ENCODE peak calls at places on chromosomes 16 and 17, in six cellular contexts. One of them, this sample, is unnamed.

GRCh38 chr17:80364091-80364691 is 50.8 kb upstream of the ENDOV start:
- DNase-seq in nephron progenitor cell: peak
- DNase-seq in AG04450: no peak
- DNase-seq in MCF 10A: peak
- DNase-seq in CD8-positive, alpha-beta T cell: no peak
- DNase-seq in fibroblast of lung: no peak
- DNase-seq in this sample: no peak

GRCh38 chr17:56602292-56603130 is 9.0 kb downstream of the NOG start:
- DNase-seq in AG04450: no peak
- DNase-seq in nephron progenitor cell: no peak
- DNase-seq in fibroblast of lung: no peak
- DNase-seq in CD8-positive, alpha-beta T cell: peak
- DNase-seq in MCF 10A: no peak
- DNase-seq in this sample: no peak

GRCh38 chr17:33651631-33652030 is 358.5 kb upstream of the ASIC2 start:
- DNase-seq in MCF 10A: no peak
- DNase-seq in CD8-positive, alpha-beta T cell: no peak
- DNase-seq in AG04450: no peak
- DNase-seq in nephron progenitor cell: no peak
- DNase-seq in fibroblast of lung: peak
- DNase-seq in this sample: no peak

GRCh38 chr17:11948791-11949190 is 48.5 kb downstream of the ZNF18 start:
- DNase-seq in fibroblast of lung: peak
- DNase-seq in CD8-positive, alpha-beta T cell: no peak
- DNase-seq in MCF 10A: peak
- DNase-seq in nephron progenitor cell: no peak
- DNase-seq in AG04450: peak
- DNase-seq in this sample: no peak

GRCh38 chr17:43003542-43004172 is 2.9 kb upstream of the IFI35 start:
- DNase-seq in CD8-positive, alpha-beta T cell: no peak
- DNase-seq in fibroblast of lung: peak
- DNase-seq in MCF 10A: peak
- DNase-seq in AG04450: no peak
- DNase-seq in nephron progenitor cell: no peak
- DNase-seq in this sample: no peak

GRCh38 chr16:86396918-86397317 is 113.4 kb upstream of the FOXF1 start:
- DNase-seq in CD8-positive, alpha-beta T cell: no peak
- DNase-seq in MCF 10A: peak
- DNase-seq in nephron progenitor cell: peak
- DNase-seq in AG04450: peak
- DNase-seq in fibroblast of lung: peak
- DNase-seq in this sample: no peak

GRCh38 chr17:7570351-7570750 is 8.6 kb downstream of the SENP3 start:
- DNase-seq in MCF 10A: no peak
- DNase-seq in nephron progenitor cell: no peak
- DNase-seq in CD8-positive, alpha-beta T cell: no peak
- DNase-seq in AG04450: no peak
- DNase-seq in fibroblast of lung: no peak
- DNase-seq in this sample: no peak

GRCh38 chr17:57671546-57672204 is 73.4 kb downstream of the CCDC182 start:
- DNase-seq in fibroblast of lung: peak
- DNase-seq in AG04450: peak
- DNase-seq in CD8-positive, alpha-beta T cell: peak
- DNase-seq in MCF 10A: peak
- DNase-seq in nephron progenitor cell: peak
- DNase-seq in this sample: peak

GRCh38 chr16:49281843-49282642 is 405 bp upstream of the CBLN1 start:
- DNase-seq in AG04450: no peak
- DNase-seq in MCF 10A: no peak
- DNase-seq in CD8-positive, alpha-beta T cell: no peak
- DNase-seq in fibroblast of lung: peak
- DNase-seq in nephron progenitor cell: peak
- DNase-seq in this sample: peak

GRCh38 chr16:84063972-84064371 is 21.4 kb upstream of the SLC38A8 start:
- DNase-seq in MCF 10A: no peak
- DNase-seq in nephron progenitor cell: no peak
- DNase-seq in AG04450: no peak
- DNase-seq in fibroblast of lung: no peak
- DNase-seq in CD8-positive, alpha-beta T cell: no peak
- DNase-seq in this sample: no peak

GRCh38 chr16:12293017-12293618 is 316.6 kb downstream of the SNX29 start:
- DNase-seq in CD8-positive, alpha-beta T cell: no peak
- DNase-seq in fibroblast of lung: no peak
- DNase-seq in AG04450: no peak
- DNase-seq in MCF 10A: no peak
- DNase-seq in nephron progenitor cell: no peak
- DNase-seq in this sample: no peak

GRCh38 chr17:50865060-50865867 is 890 bp downstream of the TOB1 start:
- DNase-seq in CD8-positive, alpha-beta T cell: peak
- DNase-seq in fibroblast of lung: peak
- DNase-seq in nephron progenitor cell: peak
- DNase-seq in AG04450: no peak
- DNase-seq in MCF 10A: peak
- DNase-seq in this sample: peak

GRCh38 chr16:68728558-68728957 is 8.5 kb upstream of the CDH1 start:
- DNase-seq in nephron progenitor cell: no peak
- DNase-seq in fibroblast of lung: no peak
- DNase-seq in CD8-positive, alpha-beta T cell: no peak
- DNase-seq in AG04450: no peak
- DNase-seq in MCF 10A: no peak
- DNase-seq in this sample: no peak

GRCh38 chr17:64984776-64985521 is 65.7 kb upstream of the LRRC37A3 start:
- DNase-seq in AG04450: no peak
- DNase-seq in MCF 10A: no peak
- DNase-seq in nephron progenitor cell: no peak
- DNase-seq in fibroblast of lung: peak
- DNase-seq in CD8-positive, alpha-beta T cell: peak
- DNase-seq in this sample: no peak

GRCh38 chr16:86240716-86241363 is 269.5 kb upstream of the FOXF1 start:
- DNase-seq in CD8-positive, alpha-beta T cell: no peak
- DNase-seq in nephron progenitor cell: no peak
- DNase-seq in fibroblast of lung: no peak
- DNase-seq in AG04450: no peak
- DNase-seq in MCF 10A: no peak
- DNase-seq in this sample: no peak

GRCh38 chr16:59848314-59848713 is 1114.2 kb upstream of the GOT2 start:
- DNase-seq in nephron progenitor cell: no peak
- DNase-seq in AG04450: no peak
- DNase-seq in CD8-positive, alpha-beta T cell: no peak
- DNase-seq in MCF 10A: no peak
- DNase-seq in fibroblast of lung: peak
- DNase-seq in this sample: no peak

GRCh38 chr17:74325743-74326379 is at the start of gene KIF19:
- DNase-seq in AG04450: no peak
- DNase-seq in MCF 10A: no peak
- DNase-seq in nephron progenitor cell: peak
- DNase-seq in CD8-positive, alpha-beta T cell: peak
- DNase-seq in fibroblast of lung: peak
- DNase-seq in this sample: peak

GRCh38 chr17:20955437-20956323 is 87.1 kb downstream of the USP22 start:
- DNase-seq in AG04450: no peak
- DNase-seq in CD8-positive, alpha-beta T cell: no peak
- DNase-seq in nephron progenitor cell: no peak
- DNase-seq in MCF 10A: peak
- DNase-seq in fibroblast of lung: peak
- DNase-seq in this sample: no peak

GRCh38 chr17:72575542-72576233 is 454.9 kb downstream of the SOX9 start:
- DNase-seq in fibroblast of lung: no peak
- DNase-seq in CD8-positive, alpha-beta T cell: no peak
- DNase-seq in nephron progenitor cell: no peak
- DNase-seq in MCF 10A: no peak
- DNase-seq in AG04450: no peak
- DNase-seq in this sample: no peak

GRCh38 chr16:48498761-48499600 is 111.0 kb downstream of the N4BP1 start:
- DNase-seq in MCF 10A: peak
- DNase-seq in AG04450: no peak
- DNase-seq in fibroblast of lung: peak
- DNase-seq in CD8-positive, alpha-beta T cell: no peak
- DNase-seq in nephron progenitor cell: peak
- DNase-seq in this sample: no peak

GRCh38 chr17:7405413-7405881 is 1.6 kb upstream of the TMEM256 start:
- DNase-seq in fibroblast of lung: no peak
- DNase-seq in nephron progenitor cell: peak
- DNase-seq in CD8-positive, alpha-beta T cell: no peak
- DNase-seq in AG04450: no peak
- DNase-seq in MCF 10A: no peak
- DNase-seq in this sample: no peak

GRCh38 chr17:57557793-57558681 is 187.1 kb downstream of the CCDC182 start:
- DNase-seq in fibroblast of lung: peak
- DNase-seq in MCF 10A: peak
- DNase-seq in CD8-positive, alpha-beta T cell: no peak
- DNase-seq in AG04450: no peak
- DNase-seq in nephron progenitor cell: no peak
- DNase-seq in this sample: no peak

GRCh38 chr16:51359141-51359960 is 208.3 kb upstream of the SALL1 start:
- DNase-seq in nephron progenitor cell: peak
- DNase-seq in AG04450: peak
- DNase-seq in CD8-positive, alpha-beta T cell: no peak
- DNase-seq in fibroblast of lung: peak
- DNase-seq in MCF 10A: no peak
- DNase-seq in this sample: no peak

GRCh38 chr16:68972720-68973119 is 129.4 kb downstream of the TANGO6 start:
- DNase-seq in CD8-positive, alpha-beta T cell: no peak
- DNase-seq in fibroblast of lung: peak
- DNase-seq in nephron progenitor cell: peak
- DNase-seq in AG04450: peak
- DNase-seq in MCF 10A: no peak
- DNase-seq in this sample: no peak

GRCh38 chr17:2909853-2910234 is 113.6 kb downstream of the RAP1GAP2 start:
- DNase-seq in nephron progenitor cell: no peak
- DNase-seq in AG04450: no peak
- DNase-seq in MCF 10A: no peak
- DNase-seq in CD8-positive, alpha-beta T cell: no peak
- DNase-seq in fibroblast of lung: no peak
- DNase-seq in this sample: no peak

DNA sequence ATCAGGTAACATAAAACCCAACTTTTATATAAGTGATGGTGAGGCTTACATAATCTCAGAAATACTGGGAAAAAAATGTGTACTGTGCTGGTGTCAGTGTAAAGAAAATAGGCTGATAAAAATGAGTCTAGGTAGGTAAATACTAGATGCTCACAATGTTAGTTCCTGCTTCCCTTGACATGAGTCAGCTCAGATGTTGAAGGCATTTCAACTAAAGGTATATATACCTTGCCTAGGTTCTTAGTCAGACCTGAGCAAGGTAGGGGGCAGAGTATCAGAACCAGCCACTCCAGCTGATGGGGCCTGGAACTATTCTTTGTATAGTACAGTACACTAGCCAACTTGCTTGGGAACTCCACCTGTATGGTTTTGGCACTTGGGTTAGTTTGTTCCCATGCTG is 51.0 kb upstream of the CA10 start:
- DNase-seq in fibroblast of lung: no peak
- DNase-seq in CD8-positive, alpha-beta T cell: no peak
- DNase-seq in nephron progenitor cell: no peak
- DNase-seq in MCF 10A: no peak
- DNase-seq in AG04450: no peak
- DNase-seq in this sample: no peak
- TF ChIP-seq CTCF in fibroblast of lung: no peak
- TF ChIP-seq CTCF in CD8-positive, alpha-beta T cell: no peak
- TF ChIP-seq CTCF in nephron progenitor cell: no peak
- TF ChIP-seq CTCF in MCF 10A: no peak
- TF ChIP-seq CTCF in AG04450: no peak
- TF ChIP-seq CTCF in this sample: no peak

DNA sequence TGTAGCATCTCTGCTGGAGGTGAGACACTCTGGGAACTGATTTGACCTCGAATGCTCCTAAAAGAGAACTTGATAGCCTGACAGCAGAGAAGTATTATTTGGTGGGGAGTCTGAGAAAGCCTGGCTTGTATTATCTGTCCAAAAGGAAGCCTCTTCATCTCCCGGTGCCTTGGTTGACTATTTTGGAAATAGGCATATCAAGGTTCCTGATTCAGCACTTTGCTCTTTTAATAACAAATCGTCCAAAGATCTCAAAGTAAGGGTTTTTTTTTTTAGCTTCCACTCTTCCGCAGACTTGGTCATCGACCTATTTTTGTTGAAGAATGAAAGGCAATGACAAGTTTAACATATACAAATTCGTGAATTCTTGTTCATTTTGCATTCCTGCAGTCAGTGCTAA is 14.8 kb downstream of the TMEM186 start:
- DNase-seq in fibroblast of lung: no peak
- DNase-seq in AG04450: no peak
- DNase-seq in nephron progenitor cell: no peak
- DNase-seq in MCF 10A: no peak
- DNase-seq in CD8-positive, alpha-beta T cell: no peak
- DNase-seq in this sample: no peak
- TF ChIP-seq CTCF in fibroblast of lung: no peak
- TF ChIP-seq CTCF in AG04450: no peak
- TF ChIP-seq CTCF in nephron progenitor cell: no peak
- TF ChIP-seq CTCF in MCF 10A: no peak
- TF ChIP-seq CTCF in CD8-positive, alpha-beta T cell: no peak
- TF ChIP-seq CTCF in this sample: no peak

DNA sequence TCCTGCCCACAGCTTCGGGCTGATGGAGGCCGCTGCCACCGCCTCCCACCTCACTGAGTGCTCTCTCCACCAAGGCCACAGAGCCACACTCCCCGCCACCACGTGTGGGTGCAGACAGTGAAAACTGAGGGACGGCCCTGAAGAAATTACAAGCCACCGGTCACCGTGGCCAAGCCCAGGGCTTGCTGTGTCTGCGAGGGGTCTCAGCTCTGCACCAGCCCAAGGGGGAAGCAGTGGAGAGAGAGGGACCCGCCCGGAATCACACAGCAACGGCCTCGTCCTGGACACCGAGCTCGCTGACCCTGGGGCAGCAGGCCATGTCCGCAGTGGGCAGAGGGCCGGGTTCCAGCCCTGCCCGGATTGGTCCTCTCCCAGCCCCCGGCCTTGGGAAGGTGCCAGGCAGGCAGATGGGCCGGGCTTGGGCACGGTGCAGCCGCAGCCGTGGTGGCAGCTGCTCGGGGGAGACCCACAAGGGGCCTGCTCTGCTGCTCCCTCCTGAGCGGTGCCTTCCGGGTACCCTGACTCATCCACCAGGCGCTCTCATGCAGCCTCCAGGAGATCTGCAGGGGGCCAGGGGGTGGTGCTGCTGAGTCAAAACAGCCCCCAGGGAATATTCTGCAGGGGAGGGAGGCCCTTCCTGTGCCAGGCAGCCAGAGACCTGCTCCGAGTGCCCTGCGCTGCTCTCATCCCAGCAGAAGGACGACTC is 52.0 kb downstream of the CBFA2T3 start:
- DNase-seq in CD8-positive, alpha-beta T cell: no peak
- DNase-seq in fibroblast of lung: peak
- DNase-seq in AG04450: peak
- DNase-seq in MCF 10A: peak
- DNase-seq in nephron progenitor cell: peak
- DNase-seq in this sample: peak
- TF ChIP-seq CTCF in CD8-positive, alpha-beta T cell: no peak
- TF ChIP-seq CTCF in fibroblast of lung: peak
- TF ChIP-seq CTCF in AG04450: peak
- TF ChIP-seq CTCF in MCF 10A: peak
- TF ChIP-seq CTCF in nephron progenitor cell: no peak
- TF ChIP-seq CTCF in this sample: peak

GRCh38 chr17:32143525-32143865 is 1.2 kb downstream of the RHOT1 start:
- DNase-seq in fibroblast of lung: no peak
- DNase-seq in MCF 10A: no peak
- DNase-seq in CD8-positive, alpha-beta T cell: no peak
- DNase-seq in AG04450: no peak
- DNase-seq in nephron progenitor cell: no peak
- DNase-seq in this sample: no peak
- TF ChIP-seq CTCF in fibroblast of lung: no peak
- TF ChIP-seq CTCF in MCF 10A: no peak
- TF ChIP-seq CTCF in CD8-positive, alpha-beta T cell: no peak
- TF ChIP-seq CTCF in AG04450: no peak
- TF ChIP-seq CTCF in nephron progenitor cell: no peak
- TF ChIP-seq CTCF in this sample: no peak

This sample was measured in GM13977.